ENCODE peak calls at places on chromosomes 3 and 15, in nine cellular contexts. F is brain microvascular endothelial cell; P is psoas muscle; L is body of pancreas; A is H7; E is breast epithelium; Q is fibroblast of mammary gland; N is aorta; V is CD4-positive, CD25-positive, alpha-beta regulatory T cell. I is an unnamed sample.

GRCh38 chr3:165185707-165186327 is 10.4 kb downstream of the SLITRK3 start:
- DNase-seq in F (peak), P (peak), L (peak), A (peak), E (no peak), Q (peak), N (no peak), V (no peak), I (peak)

GRCh38 chr3:71010731-71011455 is 572.6 kb downstream of the FOXP1 start:
- DNase-seq in F (no peak), P (no peak), L (no peak), A (no peak), E (no peak), Q (no peak), N (no peak), V (no peak), I (peak)

GRCh38 chr3:126226376-126226775 is 46.0 kb upstream of the ALDH1L1 start:
- DNase-seq in F (no peak), P (no peak), L (no peak), A (no peak), E (no peak), Q (no peak), N (no peak), V (no peak), I (no peak)

GRCh38 chr3:133548090-133548489 is 25.4 kb upstream of the CDV3 start:
- DNase-seq in F (no peak), P (no peak), L (no peak), A (no peak), E (no peak), Q (peak), N (no peak), V (no peak), I (no peak)

GRCh38 chr3:197471221-197472010 is 84.4 kb downstream of the BDH1 start:
- DNase-seq in F (no peak), P (no peak), L (no peak), A (no peak), E (no peak), Q (no peak), N (no peak), V (no peak), I (no peak)

GRCh38 chr15:99368743-99369142 is 117.5 kb downstream of the LRRC28 start:
- DNase-seq in F (no peak), P (no peak), L (no peak), A (no peak), E (no peak), Q (no peak), N (no peak), V (no peak), I (no peak)

GRCh38 chr15:89121414-89121813 is 33.2 kb downstream of the ABHD2 start:
- DNase-seq in F (no peak), P (no peak), L (peak), A (no peak), E (no peak), Q (peak), N (no peak), V (no peak), I (no peak)

GRCh38 chr3:157856078-157856939 is 249.9 kb downstream of the SHOX2 start:
- DNase-seq in F (no peak), P (no peak), L (no peak), A (no peak), E (no peak), Q (peak), N (no peak), V (no peak), I (no peak)

GRCh38 chr3:197352382-197352781 is 54.0 kb upstream of the DLG1 start:
- DNase-seq in F (peak), P (peak), L (peak), A (no peak), E (no peak), Q (peak), N (peak), V (no peak), I (no peak)

GRCh38 chr15:72398648-72399047 is 543 bp downstream of the TMEM202 start:
- DNase-seq in F (no peak), P (no peak), L (no peak), A (no peak), E (no peak), Q (no peak), N (no peak), V (no peak), I (no peak)

GRCh38 chr15:98904466-98905048 is 103.0 kb downstream of the PGPEP1L start:
- DNase-seq in F (peak), P (no peak), L (no peak), A (peak), E (no peak), Q (peak), N (no peak), V (no peak), I (peak)

GRCh38 chr3:10722921-10723320 is 93.1 kb upstream of the SLC6A11 start:
- DNase-seq in F (no peak), P (no peak), L (no peak), A (no peak), E (no peak), Q (no peak), N (no peak), V (no peak), I (no peak)

GRCh38 chr3:28206479-28206878 is 34.9 kb upstream of the CMC1 start:
- DNase-seq in F (no peak), P (no peak), L (no peak), A (no peak), E (no peak), Q (no peak), N (no peak), V (no peak), I (no peak)

GRCh38 chr15:33565099-33565498 is 254.3 kb downstream of the RYR3 start:
- DNase-seq in F (peak), P (no peak), L (no peak), A (no peak), E (no peak), Q (peak), N (no peak), V (no peak), I (no peak)

GRCh38 chr15:89964555-89964954 is 36.6 kb upstream of the ZNF710 start:
- DNase-seq in F (no peak), P (no peak), L (peak), A (no peak), E (no peak), Q (no peak), N (no peak), V (no peak), I (no peak)

GRCh38 chr15:51619331-51620033 is 3.1 kb downstream of the DMXL2 start:
- DNase-seq in F (no peak), P (no peak), L (no peak), A (no peak), E (no peak), Q (no peak), N (no peak), V (no peak), I (no peak)

GRCh38 chr15:90465140-90465929 is 64.4 kb upstream of the CRTC3 start:
- DNase-seq in F (peak), P (no peak), L (no peak), A (no peak), E (no peak), Q (peak), N (no peak), V (no peak), I (no peak)

DNA sequence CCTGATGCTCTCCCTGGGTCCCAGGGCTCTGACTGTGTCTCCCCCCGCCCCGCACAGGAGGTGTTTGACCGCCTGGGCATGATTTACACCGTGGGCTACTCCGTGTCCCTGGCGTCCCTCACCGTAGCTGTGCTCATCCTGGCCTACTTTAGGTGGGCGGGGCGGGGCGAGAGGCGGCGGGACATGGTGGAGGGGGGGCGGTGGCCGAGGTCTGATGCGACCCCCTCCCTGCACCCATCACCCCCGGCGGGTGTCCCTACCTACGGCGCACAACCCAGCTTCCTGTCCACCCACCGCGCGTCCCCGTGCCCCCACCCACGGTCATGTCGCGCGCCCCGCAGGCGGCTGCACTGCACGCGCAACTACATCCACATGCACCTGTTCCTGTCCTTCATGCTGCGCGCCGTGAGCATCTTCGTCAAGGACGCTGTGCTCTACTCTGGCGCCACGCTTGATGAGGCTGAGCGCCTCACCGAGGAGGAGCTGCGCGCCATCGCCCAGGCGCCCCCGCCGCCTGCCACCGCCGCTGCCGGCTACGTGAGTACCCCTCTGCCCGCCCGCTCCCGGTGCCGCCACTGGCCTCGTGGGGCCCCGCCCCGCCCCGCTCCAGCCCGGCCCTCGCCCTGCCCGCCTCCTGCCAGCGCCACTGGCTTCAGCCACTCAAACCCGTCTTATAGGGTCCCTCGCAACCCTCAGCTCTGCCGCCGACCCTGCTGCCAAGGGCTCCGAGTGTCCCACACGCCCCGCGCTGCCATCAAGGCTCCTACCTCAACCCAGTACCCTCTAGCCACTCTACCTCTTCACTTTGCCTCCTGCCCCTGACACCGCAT is 21.0 kb downstream of the PTH1R start:
- DNase-seq in F (no peak), P (peak), L (no peak), A (no peak), E (no peak), Q (no peak), N (peak), V (no peak), I (no peak)
- H3K4me3 ChIP-seq in F (no peak), P (peak), L (no peak), A (no peak), E (no peak), Q (no peak), N (no peak), V (no peak), I (no peak)

GRCh38 chr3:25453521-25454410 is 25.7 kb downstream of the RARB start:
- DNase-seq in F (peak), P (no peak), L (no peak), A (no peak), E (no peak), Q (peak), N (no peak), V (no peak), I (no peak)
- H3K4me3 ChIP-seq in F (peak), P (peak), L (no peak), A (no peak), E (no peak), Q (peak), N (peak), V (no peak), I (no peak)

GRCh38 chr3:108088146-108088545 is 2.7 kb downstream of the CD47 start:
- DNase-seq in F (no peak), P (no peak), L (no peak), A (no peak), E (no peak), Q (no peak), N (no peak), V (no peak), I (no peak)
- H3K4me3 ChIP-seq in F (no peak), P (peak), L (no peak), A (no peak), E (peak), Q (no peak), N (no peak), V (peak), I (peak)

GRCh38 chr3:37453393-37454391 is 279.3 kb upstream of the LRRFIP2 start:
- DNase-seq in F (no peak), P (peak), L (peak), A (peak), E (peak), Q (no peak), N (peak), V (no peak), I (no peak)
- H3K4me3 ChIP-seq in F (no peak), P (peak), L (no peak), A (peak), E (peak), Q (no peak), N (peak), V (no peak), I (no peak)

DNA sequence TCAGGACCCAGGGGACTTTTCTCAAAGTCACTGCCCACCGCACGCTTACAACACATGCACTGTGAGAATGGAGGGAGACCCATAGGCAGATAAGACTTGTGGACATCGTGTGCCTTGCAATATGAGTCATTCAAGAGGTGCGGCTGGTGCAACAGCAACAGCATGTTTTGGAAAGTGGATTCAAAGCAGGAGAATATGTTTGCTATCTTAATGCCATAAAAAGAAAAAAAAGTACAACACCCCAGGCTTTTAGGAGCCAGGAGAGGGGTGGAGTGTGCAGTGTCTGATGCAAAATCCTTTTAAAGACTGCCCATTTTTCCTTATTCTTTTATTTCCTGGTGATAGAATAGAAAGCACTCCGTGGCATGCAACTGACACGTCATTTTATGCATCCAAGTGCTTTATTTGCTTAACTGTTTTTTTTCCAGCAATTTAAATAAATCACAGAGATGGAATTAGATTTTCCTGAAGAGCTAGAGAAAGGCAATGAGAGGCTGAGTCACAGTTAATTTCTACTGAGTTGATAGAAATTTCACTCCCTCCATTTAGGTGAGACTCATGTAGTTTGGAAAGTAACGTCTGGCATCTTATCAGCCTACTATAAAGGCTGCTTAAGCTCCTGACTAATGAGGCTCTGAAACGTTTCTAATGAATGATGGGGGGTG is 96.3 kb downstream of the NSUN3 start:
- DNase-seq in F (peak), P (no peak), L (no peak), A (no peak), E (no peak), Q (peak), N (no peak), V (no peak), I (no peak)
- H3K4me3 ChIP-seq in F (peak), P (no peak), L (no peak), A (no peak), E (no peak), Q (peak), N (no peak), V (no peak), I (no peak)

GRCh38 chr15:65066635-65067333 is 1.0 kb downstream of the RASL12 start:
- DNase-seq in F (no peak), P (no peak), L (no peak), A (peak), E (no peak), Q (no peak), N (peak), V (no peak), I (no peak)
- H3K4me3 ChIP-seq in F (no peak), P (peak), L (no peak), A (peak), E (peak), Q (no peak), N (peak), V (no peak), I (no peak)

GRCh38 chr3:66629431-66630368 is 128.9 kb upstream of the LRIG1 start:
- DNase-seq in F (no peak), P (no peak), L (no peak), A (no peak), E (no peak), Q (no peak), N (no peak), V (no peak), I (no peak)

GRCh38 chr3:66638717-66639116 is 137.9 kb upstream of the LRIG1 start:
- DNase-seq in F (no peak), P (no peak), L (no peak), A (peak), E (no peak), Q (no peak), N (no peak), V (no peak), I (no peak)

GRCh38 chr3:66639794-66640356 is 139.1 kb upstream of the LRIG1 start:
- DNase-seq in F (no peak), P (no peak), L (no peak), A (no peak), E (no peak), Q (no peak), N (no peak), V (no peak), I (no peak)

GRCh38 chr3:66633564-66633963 is 132.7 kb upstream of the LRIG1 start:
- DNase-seq in F (no peak), P (no peak), L (no peak), A (no peak), E (no peak), Q (no peak), N (no peak), V (no peak), I (no peak)

GRCh38 chr3:66633982-66634381 is 133.2 kb upstream of the LRIG1 start:
- DNase-seq in F (no peak), P (no peak), L (no peak), A (no peak), E (no peak), Q (no peak), N (no peak), V (no peak), I (no peak)
- H3K4me3 ChIP-seq in F (no peak), P (no peak), L (no peak), A (no peak), E (no peak), Q (no peak), N (no peak), V (no peak), I (no peak)

I was measured in Jurkat, Clone E6-1.